ENCODE peak calls at places on chromosome 18, in six cellular contexts. Q is BJ; Z is AG10803; I is left lung; X is left ventricle myocardium inferior; W is activated CD8-positive, alpha-beta T cell treated with anti-CD3 and anti-CD28 coated beads for 36 hours. A is an unnamed sample.

GRCh38 chr18:29003194-29003593 is 826.3 kb upstream of the CDH2 start:
- DNase-seq in I (no peak), X (no peak), Z (no peak), Q (no peak), W (no peak), A (no peak)

GRCh38 chr18:41751161-41751560 is 203.9 kb upstream of the PIK3C3 start:
- DNase-seq in Q (no peak), I (no peak), Z (no peak), W (no peak), X (no peak), A (no peak)

GRCh38 chr18:10225300-10225699 is 229.1 kb upstream of the APCDD1 start:
- DNase-seq in W (no peak), X (no peak), Q (no peak), Z (no peak), I (no peak), A (no peak)

GRCh38 chr18:13564579-13564978 is 161.8 kb downstream of the FAM210A start:
- DNase-seq in X (peak), I (no peak), Q (no peak), Z (no peak), W (no peak), A (no peak)

GRCh38 chr18:8162797-8163196 is 446.4 kb upstream of the RAB12 start:
- DNase-seq in I (no peak), W (no peak), Z (no peak), X (no peak), Q (no peak), A (no peak)

GRCh38 chr18:25335062-25335461 is 16.9 kb downstream of the ZNF521 start:
- DNase-seq in Q (no peak), W (no peak), X (no peak), Z (no peak), I (no peak), A (no peak)

GRCh38 chr18:71242981-71243380 is 954.1 kb downstream of the SOCS6 start:
- DNase-seq in W (no peak), Z (no peak), Q (no peak), X (no peak), I (no peak), A (no peak)

GRCh38 chr18:8912348-8913057 is 190.0 kb upstream of the NDUFV2 start:
- DNase-seq in I (peak), W (no peak), Z (no peak), X (no peak), Q (no peak), A (peak)

GRCh38 chr18:37450434-37451133 is 115.0 kb downstream of the CELF4 start:
- DNase-seq in W (no peak), Q (no peak), Z (peak), I (no peak), X (no peak), A (no peak)

GRCh38 chr18:3254725-3255124 is 7.1 kb downstream of the MYL12A start:
- DNase-seq in I (no peak), X (no peak), W (no peak), Q (no peak), Z (no peak), A (no peak)

GRCh38 chr18:47908523-47909039 is 21.9 kb downstream of the SMAD2 start:
- DNase-seq in I (no peak), W (no peak), Z (no peak), Q (no peak), X (no peak), A (no peak)

GRCh38 chr18:7273301-7273911 is 42.5 kb downstream of the LRRC30 start:
- DNase-seq in Q (no peak), W (no peak), X (peak), I (peak), Z (peak), A (no peak)

GRCh38 chr18:45255142-45255890 is 360.0 kb upstream of the SLC14A2 start:
- DNase-seq in W (no peak), Z (peak), I (no peak), X (no peak), Q (peak), A (no peak)

GRCh38 chr18:31979714-31980113 is 36.8 kb upstream of the TRAPPC8 start:
- DNase-seq in I (no peak), X (no peak), W (no peak), Q (no peak), Z (no peak), A (no peak)

GRCh38 chr18:52700757-52701156 is 360.8 kb downstream of the DCC start:
- DNase-seq in I (no peak), Z (no peak), W (no peak), X (no peak), Q (no peak), A (no peak)

GRCh38 chr18:41121116-41121826 is 833.8 kb upstream of the PIK3C3 start:
- DNase-seq in Z (peak), W (no peak), I (no peak), X (no peak), Q (no peak), A (no peak)

GRCh38 chr18:35618289-35618688 is 36.7 kb downstream of the GALNT1 start:
- DNase-seq in W (no peak), I (no peak), Z (no peak), X (no peak), Q (no peak), A (no peak)

GRCh38 chr18:52163478-52163877 is 176.5 kb upstream of the DCC start:
- DNase-seq in X (no peak), Z (no peak), I (no peak), Q (no peak), W (no peak), A (no peak)

GRCh38 chr18:22504251-22504650 is 86.5 kb upstream of the CTAGE1 start:
- DNase-seq in W (no peak), Z (no peak), I (no peak), X (no peak), Q (no peak), A (no peak)

GRCh38 chr18:22044474-22045220 is 124.7 kb upstream of the GATA6 start:
- DNase-seq in Z (no peak), X (no peak), Q (no peak), W (no peak), I (no peak), A (no peak)

GRCh38 chr18:7617738-7618422 is 50.8 kb downstream of the PTPRM start:
- DNase-seq in W (no peak), Z (peak), Q (peak), X (no peak), I (no peak), A (no peak)

GRCh38 chr18:7370812-7371211 is 139.9 kb downstream of the LRRC30 start:
- DNase-seq in Q (no peak), X (peak), I (no peak), Z (no peak), W (no peak), A (no peak)

GRCh38 chr18:9575558-9575957 is 38.8 kb downstream of the PPP4R1 start:
- DNase-seq in X (peak), Q (peak), Z (peak), W (peak), I (no peak), A (peak)

GRCh38 chr18:61855127-61855991 is 37.4 kb downstream of the RNF152 start:
- DNase-seq in Q (no peak), W (no peak), Z (no peak), I (no peak), X (no peak), A (no peak)

GRCh38 chr18:32803571-32803970 is 30.7 kb upstream of the KLHL14 start:
- DNase-seq in Z (no peak), Q (no peak), W (no peak), X (no peak), I (no peak), A (peak)

GRCh38 chr18:39627936-39628335 is 2062.3 kb upstream of the CELF4 start:
- DNase-seq in Q (no peak), Z (no peak), X (no peak), W (no peak), I (no peak), A (no peak)

GRCh38 chr18:79379251-79379905 is 16.4 kb upstream of the NFATC1 start:
- DNase-seq in X (no peak), W (no peak), I (no peak), Q (no peak), Z (no peak), A (no peak)
- TF ChIP-seq CTCF in X (no peak), W (peak), I (no peak), Q (no peak), Z (no peak), A (no peak)

DNA sequence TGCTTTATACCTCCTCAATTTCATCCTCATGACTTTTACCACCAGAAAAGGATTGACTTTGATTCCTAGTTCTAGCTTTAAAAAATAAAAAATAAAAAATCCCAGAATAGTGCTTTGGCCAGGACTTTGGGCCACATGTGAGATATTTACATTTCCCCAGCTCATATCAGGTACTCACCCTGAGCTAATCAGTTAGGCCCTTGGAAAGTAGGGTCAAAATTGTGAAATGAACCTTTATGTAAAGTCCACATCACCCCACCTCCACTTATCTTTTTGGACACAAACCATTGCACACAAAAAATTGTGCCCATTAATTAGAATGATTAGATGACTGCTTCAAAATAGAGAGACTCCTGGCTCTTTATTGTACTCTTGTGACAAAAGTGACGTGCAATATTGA is 17.2 kb downstream of the ME2 start:
- DNase-seq in Q (no peak), X (no peak), W (no peak), I (no peak), Z (no peak), A (no peak)
- TF ChIP-seq CTCF in Q (no peak), X (no peak), W (no peak), I (no peak), Z (no peak), A (no peak)

DNA sequence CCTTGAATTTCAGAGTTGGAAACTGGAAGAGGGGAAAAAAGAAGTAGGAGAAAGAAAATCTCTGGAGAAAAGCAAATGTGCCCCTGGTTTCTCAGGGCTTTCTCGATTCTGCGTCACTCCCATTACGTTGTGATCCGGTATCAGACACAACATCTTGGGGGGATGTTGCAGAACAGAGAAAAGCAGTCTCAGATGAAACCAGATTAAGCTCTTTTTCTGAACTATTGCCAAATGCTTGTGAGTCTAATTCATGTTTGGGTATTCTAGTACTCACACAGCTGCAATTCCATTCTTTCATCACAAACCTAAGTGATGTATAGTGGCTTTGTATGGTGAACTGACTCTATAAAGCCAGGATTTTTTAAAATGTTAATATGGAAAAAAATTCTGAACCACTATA is 233.2 kb downstream of the TCF4 start:
- DNase-seq in Z (peak), Q (no peak), W (no peak), I (no peak), X (no peak), A (no peak)
- TF ChIP-seq CTCF in Z (no peak), Q (no peak), W (no peak), I (no peak), X (no peak), A (no peak)

GRCh38 chr18:11322716-11323115 is 173.3 kb upstream of the PIEZO2 start:
- DNase-seq in W (no peak), Q (no peak), I (no peak), Z (no peak), X (no peak), A (peak)
- TF ChIP-seq CTCF in W (no peak), Q (no peak), I (no peak), Z (no peak), X (no peak), A (no peak)

DNA sequence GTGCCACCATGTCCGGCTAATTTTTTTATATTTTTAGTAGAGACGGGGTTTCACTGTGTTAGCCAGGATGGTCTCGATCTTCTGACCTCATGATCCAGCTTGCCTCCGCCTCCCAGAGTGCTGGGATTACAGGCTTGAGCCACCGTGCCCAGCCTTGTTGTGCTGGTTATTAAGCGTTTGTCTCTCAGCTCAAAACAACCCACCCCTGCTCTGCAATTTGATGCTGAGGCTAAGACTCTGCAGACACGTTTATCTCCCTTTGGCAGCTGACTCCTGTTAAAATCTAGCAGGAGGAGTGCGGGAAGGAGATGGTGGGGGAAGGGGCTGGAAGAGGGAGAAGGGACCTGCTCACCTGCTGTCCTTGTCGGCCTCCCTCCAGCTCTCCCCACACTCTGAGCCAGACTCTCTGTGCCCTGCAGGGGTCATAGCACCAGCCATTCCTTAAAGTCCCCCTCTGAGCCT is 29.9 kb upstream of the IMPA2 start:
- DNase-seq in W (no peak), Q (no peak), Z (no peak), X (no peak), I (no peak), A (no peak)
- TF ChIP-seq CTCF in W (no peak), Q (no peak), Z (no peak), X (no peak), I (no peak), A (no peak)

DNA sequence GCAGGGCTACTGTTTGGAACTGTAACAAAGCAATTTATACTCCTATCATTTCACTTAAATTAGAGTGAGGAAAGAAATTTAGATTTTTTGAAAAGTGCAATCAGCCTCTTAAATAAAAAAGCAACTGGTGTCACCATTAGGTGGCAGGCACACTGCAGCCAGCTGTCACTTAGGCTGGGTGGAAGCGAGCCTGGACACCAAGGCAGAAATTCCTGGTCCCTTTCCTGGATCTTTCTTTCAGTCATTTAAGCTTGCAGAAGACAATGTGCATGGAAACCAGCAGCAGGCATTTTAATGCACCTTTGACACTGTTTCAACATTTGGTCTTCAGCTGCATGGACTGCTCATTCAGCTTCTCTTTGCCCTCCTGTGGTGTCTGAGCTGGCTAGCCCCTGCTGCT is 61.0 kb downstream of the AQP4 start:
- DNase-seq in W (no peak), X (no peak), I (no peak), Z (no peak), Q (no peak), A (peak)
- TF ChIP-seq CTCF in W (no peak), X (peak), I (no peak), Z (no peak), Q (no peak), A (peak)

GRCh38 chr18:54739476-54739875 is 88.8 kb upstream of the RAB27B start:
- DNase-seq in I (no peak), W (no peak), Z (peak), X (no peak), Q (no peak), A (no peak)
- TF ChIP-seq CTCF in I (no peak), W (no peak), Z (no peak), X (no peak), Q (no peak), A (no peak)

GRCh38 chr18:75183524-75183923 is 25.4 kb downstream of the PTGR3 start:
- DNase-seq in W (no peak), Z (no peak), Q (no peak), I (no peak), X (no peak), A (no peak)
- TF ChIP-seq CTCF in W (no peak), Z (no peak), Q (no peak), I (no peak), X (no peak), A (no peak)

GRCh38 chr18:48937869-48938750 is 12.7 kb downstream of the SMAD7 start:
- DNase-seq in Z (no peak), Q (no peak), X (no peak), W (no peak), I (no peak), A (no peak)
- TF ChIP-seq CTCF in Z (no peak), Q (no peak), X (no peak), W (no peak), I (no peak), A (no peak)

DNA sequence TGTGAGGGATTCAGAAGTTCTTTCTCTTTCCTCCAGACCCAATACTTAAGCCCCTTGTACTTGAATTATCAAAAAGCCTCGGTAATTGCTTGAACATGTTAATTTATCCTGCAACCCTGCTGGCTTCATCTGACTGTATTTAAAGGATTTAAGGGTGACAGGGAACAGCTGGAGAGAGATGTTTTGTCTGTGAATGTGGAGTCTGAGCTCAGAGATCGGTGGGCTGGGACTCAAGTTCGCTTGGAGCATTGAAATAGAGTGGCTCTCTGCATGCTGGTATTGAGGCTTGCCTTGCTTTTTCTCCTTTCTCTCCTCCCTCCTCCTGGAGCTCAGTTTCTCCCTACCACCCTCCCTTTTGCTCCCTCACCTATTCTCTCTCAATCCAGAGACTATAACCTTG is 73.6 kb downstream of the BOD1L2 start:
- DNase-seq in I (no peak), W (no peak), Z (no peak), X (no peak), Q (no peak), A (no peak)
- TF ChIP-seq CTCF in I (no peak), W (no peak), Z (no peak), X (no peak), Q (no peak), A (no peak)

A was measured in GM12865.